ENCODE peak calls at places on chromosome 9, in seven cellular contexts. O, R, B, I, D, E and C are unnamed samples.

GRCh38 chr9:123561055-123561454 is 205.1 kb downstream of the CRB2 start:
- DNase-seq in O (no peak), D (no peak), I (no peak), E (no peak), R (peak; percentile 93), B (no peak), C (no peak)

GRCh38 chr9:87872079-87872624 is 10.5 kb upstream of the SPATA31E1 start:
- DNase-seq in D (no peak), R (no peak), O (no peak), E (no peak), B (no peak), I (peak; percentile 88), C (no peak)

GRCh38 chr9:136255166-136255538 is 9.5 kb upstream of the QSOX2 start:
- DNase-seq in B (no peak), R (no peak), D (no peak), E (no peak), I (no peak), O (no peak), C (no peak)

GRCh38 chr9:94056442-94056974 is 27.8 kb upstream of the PTPDC1 start:
- DNase-seq in R (no peak), I (no peak), B (no peak), D (no peak), E (no peak), O (peak; percentile 26), C (peak; percentile 90)

GRCh38 chr9:91783876-91784672 is 166.0 kb downstream of the ROR2 start:
- DNase-seq in E (no peak), D (no peak), I (no peak), R (no peak), O (no peak), B (no peak), C (no peak)

GRCh38 chr9:68721934-68722333 is 16.9 kb downstream of the PIP5K1B start:
- DNase-seq in I (no peak), E (no peak), D (no peak), R (no peak), O (no peak), B (no peak), C (no peak)

GRCh38 chr9:137878146-137878941 is 762 bp downstream of the CACNA1B start:
- DNase-seq in I (no peak), B (no peak), O (no peak), D (no peak), R (no peak), E (peak; percentile 71), C (no peak)

GRCh38 chr9:6055213-6055612 is 39.8 kb upstream of the RANBP6 start:
- DNase-seq in D (peak; percentile 66), E (peak; percentile 44), B (peak; percentile 54), O (peak; percentile 43), I (peak; percentile 70), R (peak; percentile 76), C (peak; percentile 96)

GRCh38 chr9:135328485-135329417 is 150.8 kb upstream of the PPP1R26 start:
- DNase-seq in R (no peak), O (no peak), E (no peak), B (no peak), I (no peak), D (no peak), C (no peak)

GRCh38 chr9:130421802-130422276 is 22.9 kb upstream of the ASS1 start:
- DNase-seq in E (no peak), I (peak; percentile 93), D (no peak), R (peak; percentile 47), B (no peak), O (peak; percentile 92), C (no peak)